ENCODE peak calls at places on chromosomes 6 and 20, in ten cellular contexts. K is gastrocnemius medialis, M is BJ, P is K562, Q is bronchial epithelial cell, W is IMR-90, L is fibroblast of lung, H is endothelial cell of umbilical vein, T is mammary epithelial cell, B is AG04450. C is an unnamed sample. For H3K27me3, the result is how much of the 10 kb centered on the place peaks cover.

GRCh38 chr6:134424131-134424794 is 106.4 kb upstream of the SGK1 start:
- DNase-seq in P (no peak), W (no peak), L (peak), Q (peak), B (no peak), M (no peak), T (no peak), H (peak), K (no peak), C (no peak)

GRCh38 chr6:163825033-163825432 is 410.5 kb downstream of the QKI start:
- DNase-seq in T (no peak), L (peak), Q (peak), W (peak), B (no peak), K (no peak), P (no peak), H (no peak), M (no peak), C (peak)

GRCh38 chr20:54085910-54086309 is 15.5 kb upstream of the BCAS1 start:
- DNase-seq in P (no peak), M (no peak), L (no peak), H (no peak), T (no peak), W (no peak), Q (no peak), K (no peak), B (no peak), C (no peak)

GRCh38 chr6:30615958-30616810 is 859 bp downstream of the PPP1R10 start:
- DNase-seq in W (no peak), L (peak), M (no peak), H (peak), P (peak), K (peak), Q (no peak), B (no peak), T (no peak), C (no peak)

GRCh38 chr6:152356659-152357058 is 280.5 kb downstream of the SYNE1 start:
- DNase-seq in W (peak), T (peak), Q (peak), P (peak), H (peak), B (no peak), K (no peak), L (peak), M (no peak), C (no peak)

GRCh38 chr20:23435675-23436539 is 3.6 kb upstream of the CSTL1 start:
- DNase-seq in H (no peak), K (no peak), Q (no peak), L (no peak), M (no peak), P (no peak), W (no peak), B (no peak), T (no peak), C (no peak)

GRCh38 chr20:45383131-45383530 is 5.0 kb upstream of the TP53TG5 start:
- DNase-seq in W (peak), L (peak), K (no peak), T (no peak), P (no peak), M (no peak), H (no peak), Q (peak), B (no peak), C (no peak)

GRCh38 chr6:2913621-2914317 is 10.7 kb upstream of the SERPINB9 start:
- DNase-seq in P (no peak), Q (no peak), B (no peak), T (no peak), L (no peak), W (no peak), K (no peak), H (no peak), M (no peak), C (no peak)

GRCh38 chr6:32426338-32426737 is 13.3 kb upstream of the HLA-DRA start:
- DNase-seq in L (no peak), B (no peak), H (no peak), Q (no peak), P (no peak), K (no peak), M (no peak), T (no peak), W (no peak), C (no peak)

GRCh38 chr20:669573-669972 is 6.0 kb downstream of the SCRT2 start:
- DNase-seq in K (no peak), P (no peak), W (no peak), B (no peak), L (no peak), M (no peak), T (no peak), Q (no peak), H (no peak), C (no peak)

GRCh38 chr6:79602859-79603258 is 28.3 kb upstream of the SH3BGRL2 start:
- DNase-seq in K (no peak), W (no peak), M (no peak), B (no peak), L (no peak), T (no peak), P (no peak), Q (no peak), H (no peak), C (no peak)

GRCh38 chr20:53413188-53413631 is 180.4 kb downstream of the ZNF217 start:
- DNase-seq in Q (peak), B (no peak), M (no peak), L (no peak), T (no peak), W (no peak), K (no peak), P (peak), H (no peak), C (no peak)

DNA sequence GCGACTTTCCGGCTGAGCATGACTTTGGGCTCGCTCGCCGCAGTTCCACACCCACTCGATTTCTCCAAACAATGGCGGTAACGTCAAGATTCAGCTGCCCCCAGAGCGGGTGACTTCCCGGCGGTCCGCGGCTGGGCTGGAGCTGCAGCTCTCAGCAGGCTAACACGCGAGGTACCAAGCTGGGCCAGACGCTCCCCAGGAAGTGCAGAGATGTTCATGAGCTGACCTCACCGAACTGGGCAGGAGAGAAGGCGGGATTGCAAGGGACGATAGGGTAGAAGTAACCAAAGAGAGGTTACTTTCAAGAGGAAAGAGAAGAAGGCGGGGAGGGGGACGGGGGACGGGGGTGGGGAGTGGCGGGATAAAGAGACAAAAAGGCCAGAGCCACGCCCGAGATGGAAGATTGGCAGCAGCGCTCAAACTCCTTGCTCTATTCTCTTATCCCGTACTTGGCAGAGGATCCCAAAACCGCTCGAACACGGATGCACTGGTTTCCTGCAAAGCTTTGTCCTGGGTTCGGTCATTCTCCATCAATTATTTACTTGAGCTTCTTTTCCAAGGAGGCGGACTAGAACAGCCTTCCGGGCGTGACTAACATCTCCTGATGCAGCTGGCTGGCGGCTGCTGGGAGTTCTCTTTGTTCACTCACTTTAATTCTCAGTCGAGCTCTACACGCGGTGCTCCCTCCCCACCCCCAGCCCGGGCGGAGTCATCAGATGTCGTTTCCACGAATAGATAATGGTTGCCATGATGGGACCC is at the start of gene MTCL3:
- DNase-seq in M (no peak), K (no peak), L (peak), Q (peak), H (no peak), T (peak), W (peak), B (no peak), P (no peak), C (peak)
- H3K4me3 ChIP-seq in M (peak), K (no peak), L (peak), Q (no peak), H (no peak), T (no peak), W (peak), B (peak), P (no peak), C (peak)

GRCh38 chr6:37585937-37586336 is 86.2 kb upstream of the CCDC167 start:
- DNase-seq in W (no peak), L (no peak), B (no peak), T (no peak), K (no peak), Q (no peak), H (no peak), M (no peak), P (no peak), C (no peak)
- H3K27me3 ChIP-seq in W (under half), L (under half), B (under half), T (under half), K (under half), Q (under half), H (under half), M (under half), P (half or more), C (under half)

DNA sequence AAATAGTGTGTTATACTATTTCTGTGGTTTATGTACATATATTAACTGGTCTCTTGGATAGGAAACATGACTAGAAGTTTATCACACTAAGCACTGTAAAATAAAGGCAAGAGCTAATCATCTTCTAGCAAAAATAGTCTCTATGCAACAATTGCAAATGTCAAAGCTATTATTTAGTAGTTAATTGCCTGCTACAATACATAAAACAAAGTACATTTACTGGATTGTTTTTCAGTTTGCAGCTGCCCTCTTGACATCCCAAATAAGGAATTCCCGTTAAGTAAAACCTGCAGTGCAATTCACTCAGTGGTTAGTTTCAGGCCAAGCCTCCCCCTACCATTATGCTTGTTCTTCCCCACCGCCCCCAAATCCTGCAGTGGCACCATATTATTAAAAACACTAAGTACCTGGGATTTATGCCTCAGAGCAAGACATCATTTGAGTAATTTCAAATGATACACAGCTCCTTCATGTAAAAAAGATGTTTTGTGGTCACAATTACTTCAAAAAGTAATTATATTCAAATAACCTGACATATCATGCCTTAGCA is 1.6 kb upstream of the ATP5F1E start:
- DNase-seq in P (no peak), T (no peak), H (no peak), L (no peak), K (no peak), B (no peak), W (no peak), M (no peak), Q (no peak), C (no peak)
- H3K4me3 ChIP-seq in P (no peak), T (no peak), H (no peak), L (no peak), K (no peak), B (no peak), W (no peak), M (no peak), Q (no peak), C (no peak)

GRCh38 chr20:56630086-56630493 is 984 bp downstream of the TFAP2C start:
- DNase-seq in M (no peak), P (peak), B (no peak), W (no peak), Q (peak), H (no peak), T (peak), L (no peak), K (no peak), C (peak)
- H3K27me3 ChIP-seq in M (under half), P (half or more), B (half or more), W (half or more), Q (under half), H (half or more), T (under half), L (half or more), K (half or more), C (half or more)

GRCh38 chr20:62063981-62064787 is 1.5 kb downstream of the TAF4 start:
- DNase-seq in B (no peak), H (no peak), W (no peak), Q (no peak), M (no peak), K (peak), P (no peak), T (peak), L (no peak), C (no peak)
- H3K4me3 ChIP-seq in B (peak), H (no peak), W (peak), Q (peak), M (peak), K (peak), P (no peak), T (no peak), L (peak), C (peak)

GRCh38 chr20:63254536-63255384 is 497 bp upstream of the NKAIN4 start:
- DNase-seq in K (no peak), P (no peak), W (no peak), T (no peak), B (no peak), M (no peak), H (no peak), Q (no peak), L (no peak), C (no peak)

GRCh38 chr20:63258826-63259225 is 4.6 kb upstream of the NKAIN4 start:
- DNase-seq in Q (no peak), T (no peak), P (no peak), W (no peak), L (peak), M (no peak), H (no peak), K (no peak), B (no peak), C (no peak)

GRCh38 chr20:63257629-63258028 is 3.4 kb upstream of the NKAIN4 start:
- DNase-seq in K (no peak), T (no peak), M (no peak), P (no peak), H (no peak), L (no peak), W (no peak), B (no peak), Q (no peak), C (no peak)

GRCh38 chr20:63255911-63256704 is 1.8 kb upstream of the NKAIN4 start:
- DNase-seq in K (no peak), P (no peak), Q (peak), T (peak), W (no peak), B (no peak), L (no peak), M (no peak), H (no peak), C (no peak)

GRCh38 chr20:63256954-63257353 is 2.7 kb upstream of the NKAIN4 start:
- DNase-seq in L (no peak), Q (no peak), P (no peak), K (no peak), W (no peak), M (no peak), H (no peak), B (no peak), T (no peak), C (no peak)
- H3K27me3 ChIP-seq in L (half or more), Q (under half), P (half or more), K (half or more), W (half or more), M (half or more), H (under half), B (half or more), T (under half), C (half or more)

C was measured in kidney epithelial cell.